ENCODE peak calls at places on chromosomes 11 and 22, in six cellular contexts. One of them, this sample, is unnamed.

GRCh38 chr11:10543782-10544181 is 2.8 kb upstream of the RNF141 start:
- DNase-seq in cardiac muscle cell: no peak
- DNase-seq in kidney: peak; percentile 64
- DNase-seq in brain microvascular endothelial cell: no peak
- DNase-seq in effector memory CD4-positive, alpha-beta T cell: no peak
- DNase-seq in IMR-90: no peak
- DNase-seq in this sample: no peak

GRCh38 chr11:74956387-74956786 is 7.3 kb downstream of the SPCS2 start:
- DNase-seq in cardiac muscle cell: no peak
- DNase-seq in kidney: no peak
- DNase-seq in brain microvascular endothelial cell: no peak
- DNase-seq in effector memory CD4-positive, alpha-beta T cell: no peak
- DNase-seq in IMR-90: no peak
- DNase-seq in this sample: no peak

GRCh38 chr11:42840176-42840829 is 471.5 kb upstream of the API5 start:
- DNase-seq in cardiac muscle cell: no peak
- DNase-seq in kidney: no peak
- DNase-seq in brain microvascular endothelial cell: no peak
- DNase-seq in effector memory CD4-positive, alpha-beta T cell: no peak
- DNase-seq in IMR-90: no peak
- DNase-seq in this sample: no peak

GRCh38 chr11:5737091-5737490 is 843 bp downstream of the OR56B1 start:
- DNase-seq in cardiac muscle cell: no peak
- DNase-seq in kidney: no peak
- DNase-seq in brain microvascular endothelial cell: peak; percentile 69
- DNase-seq in effector memory CD4-positive, alpha-beta T cell: no peak
- DNase-seq in IMR-90: peak; percentile 16
- DNase-seq in this sample: no peak

GRCh38 chr22:49004484-49005399 is 822.9 kb downstream of the BRD1 start:
- DNase-seq in cardiac muscle cell: no peak
- DNase-seq in kidney: peak; percentile 8
- DNase-seq in brain microvascular endothelial cell: no peak
- DNase-seq in effector memory CD4-positive, alpha-beta T cell: no peak
- DNase-seq in IMR-90: no peak
- DNase-seq in this sample: peak; percentile 42

GRCh38 chr11:117468888-117469287 is 141.2 kb downstream of the CEP164 start:
- DNase-seq in cardiac muscle cell: no peak
- DNase-seq in kidney: no peak
- DNase-seq in brain microvascular endothelial cell: no peak
- DNase-seq in effector memory CD4-positive, alpha-beta T cell: no peak
- DNase-seq in IMR-90: no peak
- DNase-seq in this sample: no peak

GRCh38 chr22:24694971-24695928 is 79.3 kb downstream of the PIWIL3 start:
- DNase-seq in cardiac muscle cell: no peak
- DNase-seq in kidney: peak; percentile 73
- DNase-seq in brain microvascular endothelial cell: no peak
- DNase-seq in effector memory CD4-positive, alpha-beta T cell: no peak
- DNase-seq in IMR-90: no peak
- DNase-seq in this sample: peak; percentile 89

GRCh38 chr11:6387811-6388599 is 2.3 kb upstream of the SMPD1 start:
- DNase-seq in cardiac muscle cell: no peak
- DNase-seq in kidney: no peak
- DNase-seq in brain microvascular endothelial cell: no peak
- DNase-seq in effector memory CD4-positive, alpha-beta T cell: no peak
- DNase-seq in IMR-90: peak; percentile 51
- DNase-seq in this sample: no peak

GRCh38 chr22:30485362-30485988 is 13.7 kb upstream of the SEC14L3 start:
- DNase-seq in cardiac muscle cell: peak; percentile 65
- DNase-seq in kidney: no peak
- DNase-seq in brain microvascular endothelial cell: peak; percentile 18
- DNase-seq in effector memory CD4-positive, alpha-beta T cell: peak; percentile 66
- DNase-seq in IMR-90: peak; percentile 33
- DNase-seq in this sample: peak; percentile 84

GRCh38 chr22:45162531-45162930 is 1.2 kb upstream of the NUP50 start:
- DNase-seq in cardiac muscle cell: no peak
- DNase-seq in kidney: no peak
- DNase-seq in brain microvascular endothelial cell: no peak
- DNase-seq in effector memory CD4-positive, alpha-beta T cell: no peak
- DNase-seq in IMR-90: no peak
- DNase-seq in this sample: no peak

GRCh38 chr11:126607374-126607773 is 251.9 kb downstream of the ST3GAL4 start:
- DNase-seq in cardiac muscle cell: peak; percentile 64
- DNase-seq in kidney: no peak
- DNase-seq in brain microvascular endothelial cell: peak; percentile 59
- DNase-seq in effector memory CD4-positive, alpha-beta T cell: no peak
- DNase-seq in IMR-90: peak; percentile 66
- DNase-seq in this sample: no peak

GRCh38 chr11:126611438-126611837 is 256.0 kb downstream of the ST3GAL4 start:
- DNase-seq in cardiac muscle cell: no peak
- DNase-seq in kidney: no peak
- DNase-seq in brain microvascular endothelial cell: no peak
- DNase-seq in effector memory CD4-positive, alpha-beta T cell: no peak
- DNase-seq in IMR-90: no peak
- DNase-seq in this sample: no peak

GRCh38 chr11:126606484-126606883 is 251.0 kb downstream of the ST3GAL4 start:
- DNase-seq in cardiac muscle cell: no peak
- DNase-seq in kidney: no peak
- DNase-seq in brain microvascular endothelial cell: no peak
- DNase-seq in effector memory CD4-positive, alpha-beta T cell: no peak
- DNase-seq in IMR-90: no peak
- DNase-seq in this sample: no peak

GRCh38 chr11:126608626-126609010 is 253.1 kb downstream of the ST3GAL4 start:
- DNase-seq in cardiac muscle cell: no peak
- DNase-seq in kidney: no peak
- DNase-seq in brain microvascular endothelial cell: no peak
- DNase-seq in effector memory CD4-positive, alpha-beta T cell: no peak
- DNase-seq in IMR-90: no peak
- DNase-seq in this sample: no peak

GRCh38 chr11:126607776-126608625 is 252.5 kb downstream of the ST3GAL4 start:
- DNase-seq in cardiac muscle cell: no peak
- DNase-seq in kidney: no peak
- DNase-seq in brain microvascular endothelial cell: no peak
- DNase-seq in effector memory CD4-positive, alpha-beta T cell: no peak
- DNase-seq in IMR-90: no peak
- DNase-seq in this sample: no peak
- H3K4me3 ChIP-seq in cardiac muscle cell: no peak overlapping the region
- H3K4me3 ChIP-seq in kidney: no peak overlapping the region
- H3K4me3 ChIP-seq in brain microvascular endothelial cell: no peak overlapping the region
- H3K4me3 ChIP-seq in effector memory CD4-positive, alpha-beta T cell: no peak overlapping the region
- H3K4me3 ChIP-seq in IMR-90: no peak overlapping the region
- H3K4me3 ChIP-seq in this sample: no peak overlapping the region

DNA sequence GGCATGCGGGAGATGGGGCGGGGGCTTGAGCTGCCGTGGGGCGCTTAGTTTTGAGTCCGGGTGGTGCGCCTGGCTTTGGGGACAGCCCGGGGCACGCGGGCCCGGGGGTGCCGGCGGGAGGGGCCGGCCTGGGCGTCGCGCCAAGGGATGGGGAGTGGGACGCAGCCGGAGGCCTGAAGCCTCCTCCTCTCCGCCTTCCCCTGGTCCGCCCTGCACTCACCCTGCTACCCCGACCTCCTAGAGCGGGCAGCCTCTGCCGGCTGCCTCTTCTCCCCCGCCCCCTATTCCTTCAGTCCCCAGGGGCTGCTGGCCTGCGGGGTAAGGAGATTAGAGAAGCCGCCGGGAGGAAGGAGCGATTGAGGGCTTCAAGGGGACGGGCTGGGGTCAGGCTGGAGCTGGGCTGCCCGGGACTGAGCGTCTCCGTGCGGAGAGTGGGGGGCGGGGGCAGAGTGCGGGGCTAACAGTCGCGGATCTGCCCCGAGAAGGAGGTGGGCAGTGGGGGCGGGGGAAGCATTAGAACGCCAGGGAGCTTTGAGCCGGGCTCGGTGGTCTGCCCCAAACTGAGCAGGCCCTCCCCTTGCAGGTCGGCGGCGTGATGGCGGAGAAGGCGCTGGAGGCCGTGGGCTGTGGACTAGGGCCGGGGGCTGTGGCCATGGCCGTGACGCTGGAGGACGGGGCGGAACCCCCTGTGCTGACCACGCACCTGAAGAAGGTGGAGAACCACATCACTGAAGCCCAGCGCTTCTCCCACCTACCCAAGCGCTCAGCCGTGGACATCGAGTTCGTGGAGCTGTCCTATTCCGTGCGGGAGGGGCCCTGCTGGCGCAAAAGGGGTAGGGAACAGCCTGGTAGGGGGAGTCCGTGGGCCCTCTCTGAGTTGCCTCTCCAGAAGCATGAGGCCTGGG is 771 bp downstream of the ABCG4 start:
- DNase-seq in cardiac muscle cell: peak; percentile 36
- DNase-seq in kidney: peak; percentile 73
- DNase-seq in brain microvascular endothelial cell: no peak
- DNase-seq in effector memory CD4-positive, alpha-beta T cell: no peak
- DNase-seq in IMR-90: no peak
- DNase-seq in this sample: peak; percentile 64
- H3K4me3 ChIP-seq in cardiac muscle cell: peak overlapping the region; percentile 45
- H3K4me3 ChIP-seq in kidney: no peak overlapping the region
- H3K4me3 ChIP-seq in brain microvascular endothelial cell: peak overlapping the region; percentile 57
- H3K4me3 ChIP-seq in effector memory CD4-positive, alpha-beta T cell: peak overlapping the region; percentile 67
- H3K4me3 ChIP-seq in IMR-90: peak overlapping the region; percentile 66
- H3K4me3 ChIP-seq in this sample: peak overlapping the region; percentile 60

DNA sequence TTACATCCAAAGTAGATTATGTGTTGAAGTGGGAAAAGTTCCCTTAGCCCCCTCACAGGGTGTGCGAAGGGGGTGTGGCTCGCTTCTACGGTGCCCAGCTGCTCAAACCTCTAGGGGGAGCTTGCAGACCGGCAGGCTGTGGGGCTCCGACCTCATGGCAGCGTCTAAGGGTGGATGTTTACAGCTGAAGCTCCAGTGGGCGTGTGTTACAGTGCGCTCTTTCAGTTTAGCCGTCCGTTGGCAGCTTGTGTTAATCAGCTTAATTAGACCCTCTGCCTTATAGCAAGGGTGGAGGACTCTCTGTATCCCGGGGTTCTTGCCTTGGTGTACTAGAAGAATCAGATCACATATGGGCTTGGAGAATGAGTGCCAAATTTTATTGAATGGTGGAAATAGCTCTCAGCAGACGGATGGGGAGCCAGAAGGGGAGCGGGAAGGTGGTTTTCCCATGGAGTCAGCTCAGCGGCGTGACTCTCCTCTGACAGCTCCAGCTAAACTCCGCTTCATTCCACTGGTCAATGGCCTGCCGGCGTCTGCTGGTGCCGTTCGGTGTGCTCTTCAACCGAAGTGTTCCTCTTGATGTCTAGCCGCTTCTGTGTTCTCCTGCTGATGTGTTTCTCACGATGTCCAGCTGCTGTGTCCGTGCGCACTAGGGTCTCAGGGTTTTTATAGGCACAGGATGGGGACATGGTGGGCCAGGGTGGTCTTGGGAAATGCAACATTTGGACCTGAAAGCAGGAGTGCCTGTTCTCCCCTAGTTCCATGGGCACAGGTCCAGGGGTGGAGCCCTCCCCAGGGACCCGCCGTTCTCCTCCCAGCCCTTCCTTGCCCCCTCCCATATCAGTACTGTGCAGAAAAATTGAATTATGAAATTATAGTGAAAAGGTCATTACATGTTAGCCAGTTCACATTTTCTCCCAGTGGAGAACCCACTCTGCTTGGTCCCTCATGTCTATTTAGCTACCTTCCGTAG is 28.6 kb upstream of the OR10G7 start:
- DNase-seq in cardiac muscle cell: peak; percentile 61
- DNase-seq in kidney: peak; percentile 66
- DNase-seq in brain microvascular endothelial cell: peak; percentile 34
- DNase-seq in effector memory CD4-positive, alpha-beta T cell: no peak
- DNase-seq in IMR-90: peak; percentile 50
- DNase-seq in this sample: peak; percentile 75
- H3K4me3 ChIP-seq in cardiac muscle cell: no peak overlapping the region
- H3K4me3 ChIP-seq in kidney: peak overlapping the region; percentile 29
- H3K4me3 ChIP-seq in brain microvascular endothelial cell: peak overlapping the region; percentile 28
- H3K4me3 ChIP-seq in effector memory CD4-positive, alpha-beta T cell: no peak overlapping the region
- H3K4me3 ChIP-seq in IMR-90: peak overlapping the region; percentile 43
- H3K4me3 ChIP-seq in this sample: peak overlapping the region; percentile 17

GRCh38 chr11:108875134-108875533 is 210.3 kb downstream of the DDX10 start:
- DNase-seq in cardiac muscle cell: no peak
- DNase-seq in kidney: no peak
- DNase-seq in brain microvascular endothelial cell: no peak
- DNase-seq in effector memory CD4-positive, alpha-beta T cell: no peak
- DNase-seq in IMR-90: no peak
- DNase-seq in this sample: no peak

GRCh38 chr11:108882211-108882831 is 217.5 kb downstream of the DDX10 start:
- DNase-seq in cardiac muscle cell: no peak
- DNase-seq in kidney: no peak
- DNase-seq in brain microvascular endothelial cell: no peak
- DNase-seq in effector memory CD4-positive, alpha-beta T cell: no peak
- DNase-seq in IMR-90: no peak
- DNase-seq in this sample: no peak

GRCh38 chr11:108881136-108881535 is 216.3 kb downstream of the DDX10 start:
- DNase-seq in cardiac muscle cell: no peak
- DNase-seq in kidney: no peak
- DNase-seq in brain microvascular endothelial cell: no peak
- DNase-seq in effector memory CD4-positive, alpha-beta T cell: no peak
- DNase-seq in IMR-90: peak; percentile 23
- DNase-seq in this sample: no peak

GRCh38 chr11:108880510-108880909 is 215.6 kb downstream of the DDX10 start:
- DNase-seq in cardiac muscle cell: no peak
- DNase-seq in kidney: no peak
- DNase-seq in brain microvascular endothelial cell: no peak
- DNase-seq in effector memory CD4-positive, alpha-beta T cell: no peak
- DNase-seq in IMR-90: peak; percentile 31
- DNase-seq in this sample: no peak
- H3K4me3 ChIP-seq in cardiac muscle cell: no peak overlapping the region
- H3K4me3 ChIP-seq in kidney: no peak overlapping the region
- H3K4me3 ChIP-seq in brain microvascular endothelial cell: no peak overlapping the region
- H3K4me3 ChIP-seq in effector memory CD4-positive, alpha-beta T cell: no peak overlapping the region
- H3K4me3 ChIP-seq in IMR-90: no peak overlapping the region
- H3K4me3 ChIP-seq in this sample: no peak overlapping the region

DNA sequence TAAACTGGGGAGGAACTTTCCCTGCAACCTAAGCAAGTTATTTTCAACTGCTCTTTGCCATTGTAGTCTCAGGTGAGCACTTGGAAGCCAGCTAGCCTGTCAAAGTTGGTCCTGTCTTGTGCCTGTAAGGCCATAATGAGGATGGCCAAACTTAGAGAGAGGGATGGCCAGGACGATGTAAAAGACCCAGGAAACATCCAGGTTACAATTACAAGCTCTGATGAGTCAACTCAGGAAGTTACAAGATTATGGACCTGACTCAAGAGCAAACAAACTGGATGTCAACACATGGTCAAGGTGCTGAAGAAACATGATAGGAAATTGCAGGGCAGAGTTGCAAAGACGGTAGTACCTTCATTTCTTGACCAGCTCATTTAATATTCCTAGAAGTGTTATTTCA is 1.6 kb downstream of the GTPBP1 start:
- DNase-seq in cardiac muscle cell: no peak
- DNase-seq in kidney: no peak
- DNase-seq in brain microvascular endothelial cell: no peak
- DNase-seq in effector memory CD4-positive, alpha-beta T cell: no peak
- DNase-seq in IMR-90: peak; percentile 73
- DNase-seq in this sample: no peak
- H3K4me3 ChIP-seq in cardiac muscle cell: peak overlapping the region; percentile 86
- H3K4me3 ChIP-seq in kidney: peak overlapping the region; percentile 78
- H3K4me3 ChIP-seq in brain microvascular endothelial cell: peak overlapping the region; percentile 92
- H3K4me3 ChIP-seq in effector memory CD4-positive, alpha-beta T cell: peak overlapping the region; percentile 95
- H3K4me3 ChIP-seq in IMR-90: peak overlapping the region; percentile 69
- H3K4me3 ChIP-seq in this sample: peak overlapping the region; percentile 84

This sample was measured in upper lobe of right lung.